ENCODE peak calls at places on chromosomes 12 and 14, in nine cellular contexts. One of them, this sample, is unnamed.
A peak's percentile ranks its signal among the peaks of the same experiment; 100 is the strongest.

GRCh38 chr14:34032720-34033119 is 81.8 kb upstream of the EGLN3 start:
- DNase-seq in breast epithelium: no peak
- DNase-seq in ovary: no peak
- DNase-seq in Peyer's patch: no peak
- DNase-seq in prostate gland: no peak
- DNase-seq in right lobe of liver: no peak
- DNase-seq in adrenal gland: no peak
- DNase-seq in stomach: no peak
- DNase-seq in NB4: no peak
- DNase-seq in this sample: no peak

GRCh38 chr12:96434107-96434506 is 33.9 kb upstream of the CDK17 start:
- DNase-seq in ovary: no peak
- DNase-seq in Peyer's patch: no peak
- DNase-seq in prostate gland: no peak
- DNase-seq in breast epithelium: no peak
- DNase-seq in NB4: peak; percentile 54
- DNase-seq in stomach: no peak
- DNase-seq in adrenal gland: no peak
- DNase-seq in right lobe of liver: no peak
- DNase-seq in this sample: no peak

GRCh38 chr14:106879241-106879640 is 1352.9 kb downstream of the TMEM121 start:
- DNase-seq in breast epithelium: no peak
- DNase-seq in Peyer's patch: no peak
- DNase-seq in right lobe of liver: no peak
- DNase-seq in stomach: peak; percentile 63
- DNase-seq in NB4: peak; percentile 85
- DNase-seq in prostate gland: no peak
- DNase-seq in ovary: peak; percentile 46
- DNase-seq in adrenal gland: no peak
- DNase-seq in this sample: no peak

GRCh38 chr14:72439707-72440106 is 454.2 kb downstream of the DPF3 start:
- DNase-seq in prostate gland: no peak
- DNase-seq in NB4: peak; percentile 57
- DNase-seq in ovary: no peak
- DNase-seq in right lobe of liver: no peak
- DNase-seq in Peyer's patch: no peak
- DNase-seq in stomach: no peak
- DNase-seq in breast epithelium: no peak
- DNase-seq in adrenal gland: no peak
- DNase-seq in this sample: no peak

GRCh38 chr14:76676539-76676938 is 84.7 kb upstream of the VASH1 start:
- DNase-seq in prostate gland: no peak
- DNase-seq in right lobe of liver: no peak
- DNase-seq in NB4: no peak
- DNase-seq in Peyer's patch: no peak
- DNase-seq in breast epithelium: no peak
- DNase-seq in adrenal gland: no peak
- DNase-seq in stomach: no peak
- DNase-seq in ovary: no peak
- DNase-seq in this sample: no peak

GRCh38 chr12:90940872-90941499 is 14.0 kb downstream of the CCER1 start:
- DNase-seq in right lobe of liver: no peak
- DNase-seq in adrenal gland: no peak
- DNase-seq in ovary: no peak
- DNase-seq in NB4: peak; percentile 70
- DNase-seq in prostate gland: no peak
- DNase-seq in Peyer's patch: no peak
- DNase-seq in breast epithelium: no peak
- DNase-seq in stomach: no peak
- DNase-seq in this sample: no peak

GRCh38 chr12:127381043-127381668 is 885.8 kb upstream of the TMEM132C start:
- DNase-seq in breast epithelium: no peak
- DNase-seq in ovary: peak; percentile 8
- DNase-seq in right lobe of liver: no peak
- DNase-seq in stomach: peak; percentile 60
- DNase-seq in prostate gland: no peak
- DNase-seq in NB4: peak; percentile 62
- DNase-seq in Peyer's patch: peak; percentile 53
- DNase-seq in adrenal gland: peak; percentile 14
- DNase-seq in this sample: no peak

GRCh38 chr14:76937181-76938091 is 91.1 kb downstream of the IRF2BPL start:
- DNase-seq in Peyer's patch: no peak
- DNase-seq in prostate gland: no peak
- DNase-seq in ovary: peak; percentile 83
- DNase-seq in stomach: peak; percentile 39
- DNase-seq in breast epithelium: no peak
- DNase-seq in right lobe of liver: no peak
- DNase-seq in adrenal gland: peak; percentile 69
- DNase-seq in NB4: no peak
- DNase-seq in this sample: no peak

GRCh38 chr14:96160913-96161310 is 43.7 kb upstream of the BDKRB2 start:
- DNase-seq in stomach: peak; percentile 9
- DNase-seq in ovary: no peak
- DNase-seq in right lobe of liver: no peak
- DNase-seq in prostate gland: no peak
- DNase-seq in breast epithelium: no peak
- DNase-seq in Peyer's patch: no peak
- DNase-seq in NB4: no peak
- DNase-seq in adrenal gland: no peak
- DNase-seq in this sample: peak; percentile 43

GRCh38 chr12:49972122-49972521 is 625 bp upstream of the AQP6 start:
- DNase-seq in right lobe of liver: no peak
- DNase-seq in Peyer's patch: no peak
- DNase-seq in prostate gland: no peak
- DNase-seq in NB4: no peak
- DNase-seq in ovary: no peak
- DNase-seq in stomach: no peak
- DNase-seq in adrenal gland: no peak
- DNase-seq in breast epithelium: no peak
- DNase-seq in this sample: no peak

GRCh38 chr14:93332032-93332852 is 594 bp downstream of the BTBD7 start:
- DNase-seq in adrenal gland: peak; percentile 57
- DNase-seq in ovary: no peak
- DNase-seq in right lobe of liver: peak; percentile 68
- DNase-seq in breast epithelium: no peak
- DNase-seq in prostate gland: peak; percentile 42
- DNase-seq in Peyer's patch: peak; percentile 84
- DNase-seq in NB4: peak; percentile 83
- DNase-seq in stomach: peak; percentile 74
- DNase-seq in this sample: peak; percentile 19

GRCh38 chr14:103623308-103623707 is 5.7 kb upstream of the KLC1 start:
- DNase-seq in adrenal gland: no peak
- DNase-seq in breast epithelium: no peak
- DNase-seq in NB4: no peak
- DNase-seq in ovary: no peak
- DNase-seq in Peyer's patch: no peak
- DNase-seq in prostate gland: no peak
- DNase-seq in stomach: no peak
- DNase-seq in right lobe of liver: no peak
- DNase-seq in this sample: no peak

GRCh38 chr14:103626150-103626850 is 2.7 kb upstream of the KLC1 start:
- DNase-seq in NB4: peak; percentile 22
- DNase-seq in prostate gland: no peak
- DNase-seq in adrenal gland: no peak
- DNase-seq in right lobe of liver: no peak
- DNase-seq in Peyer's patch: no peak
- DNase-seq in ovary: no peak
- DNase-seq in breast epithelium: no peak
- DNase-seq in stomach: no peak
- DNase-seq in this sample: no peak

GRCh38 chr14:103623883-103624482 is 5.0 kb upstream of the KLC1 start:
- DNase-seq in NB4: peak; percentile 34
- DNase-seq in ovary: no peak
- DNase-seq in right lobe of liver: no peak
- DNase-seq in Peyer's patch: no peak
- DNase-seq in adrenal gland: peak; percentile 16
- DNase-seq in prostate gland: no peak
- DNase-seq in stomach: peak; percentile 51
- DNase-seq in breast epithelium: no peak
- DNase-seq in this sample: no peak

GRCh38 chr14:103625361-103626095 is 3.5 kb upstream of the KLC1 start:
- DNase-seq in stomach: no peak
- DNase-seq in NB4: peak; percentile 61
- DNase-seq in right lobe of liver: no peak
- DNase-seq in adrenal gland: no peak
- DNase-seq in Peyer's patch: no peak
- DNase-seq in prostate gland: no peak
- DNase-seq in ovary: no peak
- DNase-seq in breast epithelium: no peak
- DNase-seq in this sample: no peak

DNA sequence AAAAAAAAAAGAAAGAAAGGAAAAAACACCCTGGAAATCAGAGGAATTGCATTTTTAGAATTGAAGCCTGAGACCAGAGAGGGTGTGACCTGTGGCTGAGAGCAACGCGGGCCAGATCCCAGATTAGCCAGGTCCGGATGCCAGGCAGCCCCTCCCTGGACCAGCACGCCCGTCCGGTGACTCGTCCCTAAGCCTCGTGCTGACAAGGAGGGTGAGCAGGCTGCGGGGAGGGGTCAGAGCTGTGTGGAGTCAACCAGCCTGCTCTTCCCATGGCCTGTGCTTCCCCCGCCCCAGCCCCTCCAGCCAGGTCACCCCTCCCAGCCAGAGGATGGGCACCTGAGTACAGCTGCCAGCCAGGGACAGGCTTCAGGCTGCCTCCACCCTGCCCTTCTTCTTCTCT is 4.2 kb upstream of the KLC1 start:
- DNase-seq in right lobe of liver: no peak
- DNase-seq in ovary: no peak
- DNase-seq in Peyer's patch: peak; percentile 76
- DNase-seq in adrenal gland: peak; percentile 83
- DNase-seq in breast epithelium: peak; percentile 67
- DNase-seq in stomach: peak; percentile 68
- DNase-seq in NB4: peak; percentile 56
- DNase-seq in prostate gland: peak; percentile 33
- DNase-seq in this sample: peak; percentile 97
- H3K4me3 ChIP-seq in right lobe of liver: no peak overlapping the region
- H3K4me3 ChIP-seq in ovary: no peak overlapping the region
- H3K4me3 ChIP-seq in Peyer's patch: peak overlapping the region; percentile 6
- H3K4me3 ChIP-seq in adrenal gland: no peak overlapping the region
- H3K4me3 ChIP-seq in breast epithelium: no peak overlapping the region
- H3K4me3 ChIP-seq in stomach: no peak overlapping the region
- H3K4me3 ChIP-seq in NB4: no peak overlapping the region
- H3K4me3 ChIP-seq in prostate gland: no peak overlapping the region
- H3K4me3 ChIP-seq in this sample: no peak overlapping the region

DNA sequence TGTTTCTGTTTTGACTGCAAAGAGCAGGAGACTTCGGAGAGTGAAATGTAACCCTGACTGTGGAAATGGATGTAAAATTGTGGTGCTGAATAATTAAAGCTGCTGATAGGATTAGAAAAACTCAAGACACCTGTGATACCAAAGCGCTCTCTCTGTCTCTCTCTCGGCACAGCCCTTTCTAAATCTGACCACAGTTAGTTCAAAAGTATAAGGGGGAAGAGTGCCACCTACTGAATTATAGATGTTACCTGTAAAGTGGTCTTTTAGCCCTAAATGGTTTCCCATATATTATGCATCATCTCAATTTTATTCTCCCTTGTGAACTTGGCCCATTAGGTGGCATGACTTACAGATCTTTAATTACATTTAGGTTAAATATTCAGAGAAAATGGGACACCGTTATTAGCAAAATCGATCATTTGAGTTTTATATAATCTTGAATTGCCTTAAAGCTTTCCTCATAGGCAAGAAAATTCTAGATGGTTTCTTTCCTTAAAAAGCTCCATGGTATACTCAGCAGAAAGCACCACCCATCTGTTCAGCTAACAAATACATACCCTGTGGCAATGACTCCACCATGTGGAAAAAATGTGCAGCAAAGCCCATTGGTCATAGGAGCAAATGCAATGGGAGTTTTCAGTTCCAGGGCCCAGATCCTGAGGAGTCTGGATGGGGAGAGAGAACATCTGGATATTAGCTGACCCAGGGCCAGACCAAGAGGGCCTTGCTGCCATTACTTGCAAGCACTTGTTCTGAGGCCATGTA is 18.1 kb downstream of the RFC5 start:
- DNase-seq in Peyer's patch: no peak
- DNase-seq in NB4: peak; percentile 27
- DNase-seq in breast epithelium: no peak
- DNase-seq in ovary: no peak
- DNase-seq in stomach: no peak
- DNase-seq in right lobe of liver: no peak
- DNase-seq in adrenal gland: no peak
- DNase-seq in prostate gland: peak; percentile 26
- DNase-seq in this sample: no peak
- TF ChIP-seq CTCF in Peyer's patch: no peak
- TF ChIP-seq CTCF in NB4: peak; percentile 18
- TF ChIP-seq CTCF in breast epithelium: no peak
- TF ChIP-seq CTCF in ovary: no peak
- TF ChIP-seq CTCF in stomach: no peak
- TF ChIP-seq CTCF in right lobe of liver: peak; percentile 49
- TF ChIP-seq CTCF in adrenal gland: no peak
- TF ChIP-seq CTCF in prostate gland: no peak
- TF ChIP-seq CTCF in this sample: no peak

GRCh38 chr14:85532570-85532969 is 2.6 kb downstream of the FLRT2 start:
- DNase-seq in Peyer's patch: no peak
- DNase-seq in stomach: no peak
- DNase-seq in breast epithelium: no peak
- DNase-seq in adrenal gland: no peak
- DNase-seq in prostate gland: no peak
- DNase-seq in NB4: no peak
- DNase-seq in right lobe of liver: no peak
- DNase-seq in ovary: no peak
- DNase-seq in this sample: no peak

GRCh38 chr14:85533821-85534271 is 3.9 kb downstream of the FLRT2 start:
- DNase-seq in breast epithelium: peak; percentile 52
- DNase-seq in adrenal gland: peak; percentile 18
- DNase-seq in prostate gland: no peak
- DNase-seq in Peyer's patch: no peak
- DNase-seq in NB4: no peak
- DNase-seq in ovary: peak; percentile 29
- DNase-seq in stomach: no peak
- DNase-seq in right lobe of liver: no peak
- DNase-seq in this sample: peak; percentile 88

GRCh38 chr14:85534435-85534834 is 4.5 kb downstream of the FLRT2 start:
- DNase-seq in stomach: no peak
- DNase-seq in right lobe of liver: no peak
- DNase-seq in Peyer's patch: no peak
- DNase-seq in adrenal gland: peak; percentile 16
- DNase-seq in NB4: no peak
- DNase-seq in prostate gland: peak; percentile 5
- DNase-seq in breast epithelium: no peak
- DNase-seq in ovary: peak; percentile 26
- DNase-seq in this sample: no peak

GRCh38 chr14:85531594-85532391 is 1.8 kb downstream of the FLRT2 start:
- DNase-seq in stomach: peak; percentile 26
- DNase-seq in breast epithelium: peak; percentile 59
- DNase-seq in adrenal gland: peak; percentile 68
- DNase-seq in right lobe of liver: peak; percentile 46
- DNase-seq in NB4: no peak
- DNase-seq in prostate gland: peak; percentile 26
- DNase-seq in Peyer's patch: peak; percentile 53
- DNase-seq in ovary: peak; percentile 78
- DNase-seq in this sample: peak; percentile 66

GRCh38 chr14:85532981-85533820 is 3.3 kb downstream of the FLRT2 start:
- DNase-seq in stomach: peak; percentile 31
- DNase-seq in breast epithelium: peak; percentile 50
- DNase-seq in NB4: no peak
- DNase-seq in Peyer's patch: peak; percentile 47
- DNase-seq in prostate gland: peak; percentile 25
- DNase-seq in adrenal gland: peak; percentile 64
- DNase-seq in ovary: peak; percentile 72
- DNase-seq in right lobe of liver: no peak
- DNase-seq in this sample: peak; percentile 86
- TF ChIP-seq POLR2A in stomach: no peak
- TF ChIP-seq POLR2A in breast epithelium: no peak
- TF ChIP-seq POLR2A in NB4: no peak
- TF ChIP-seq POLR2A in Peyer's patch: no peak
- TF ChIP-seq POLR2A in prostate gland: no peak
- TF ChIP-seq POLR2A in adrenal gland: peak; percentile 62
- TF ChIP-seq POLR2A in ovary: peak; percentile 29
- TF ChIP-seq POLR2A in right lobe of liver: no peak
- TF ChIP-seq POLR2A in this sample: no peak

GRCh38 chr14:54085137-54085810 is 128.6 kb upstream of the BMP4 start:
- DNase-seq in right lobe of liver: no peak
- DNase-seq in ovary: no peak
- DNase-seq in breast epithelium: no peak
- DNase-seq in stomach: no peak
- DNase-seq in prostate gland: no peak
- DNase-seq in Peyer's patch: no peak
- DNase-seq in NB4: no peak
- DNase-seq in adrenal gland: no peak
- DNase-seq in this sample: no peak
- H3K4me3 ChIP-seq in right lobe of liver: no peak overlapping the region
- H3K4me3 ChIP-seq in ovary: no peak overlapping the region
- H3K4me3 ChIP-seq in breast epithelium: no peak overlapping the region
- H3K4me3 ChIP-seq in stomach: no peak overlapping the region
- H3K4me3 ChIP-seq in prostate gland: no peak overlapping the region
- H3K4me3 ChIP-seq in Peyer's patch: no peak overlapping the region
- H3K4me3 ChIP-seq in NB4: no peak overlapping the region
- H3K4me3 ChIP-seq in adrenal gland: no peak overlapping the region
- H3K4me3 ChIP-seq in this sample: no peak overlapping the region

This sample was measured in lower leg skin.